ENCODE peak calls at places on chromosomes 12 and 14, in four cellular contexts. L is GM12878, T is HepG2, F is H1. R is an unnamed sample.

GRCh38 chr14:99304208-99304607 is 32.2 kb upstream of the BCL11B start:
- DNase-seq in F (no peak), L (no peak), T (no peak), R (no peak)

GRCh38 chr14:54312166-54312801 is 84.5 kb upstream of the CDKN3 start:
- DNase-seq in L (no peak), F (no peak), T (no peak), R (peak; percentile 49)

GRCh38 chr14:33539918-33540357 is 410.9 kb downstream of the EGLN3 start:
- DNase-seq in T (no peak), F (no peak), L (peak; percentile 20), R (no peak)

GRCh38 chr14:58027904-58028303 is 124.1 kb downstream of the ARMH4 start:
- DNase-seq in F (no peak), L (no peak), T (no peak), R (no peak)

GRCh38 chr14:101470266-101470665 is 91.0 kb upstream of the DIO3 start:
- DNase-seq in L (no peak), T (no peak), F (peak; percentile 32), R (no peak)

GRCh38 chr12:10719482-10719881 is 3.6 kb downstream of the YBX3 start:
- DNase-seq in L (no peak), F (no peak), T (no peak), R (no peak)

GRCh38 chr12:68119724-68120211 is 39.8 kb downstream of the IFNG start:
- DNase-seq in L (peak; percentile 73), T (no peak), F (no peak), R (no peak)

GRCh38 chr12:106945261-106945851 is 10.4 kb upstream of the TMEM263 start:
- DNase-seq in L (no peak), F (no peak), T (no peak), R (no peak)

DNA sequence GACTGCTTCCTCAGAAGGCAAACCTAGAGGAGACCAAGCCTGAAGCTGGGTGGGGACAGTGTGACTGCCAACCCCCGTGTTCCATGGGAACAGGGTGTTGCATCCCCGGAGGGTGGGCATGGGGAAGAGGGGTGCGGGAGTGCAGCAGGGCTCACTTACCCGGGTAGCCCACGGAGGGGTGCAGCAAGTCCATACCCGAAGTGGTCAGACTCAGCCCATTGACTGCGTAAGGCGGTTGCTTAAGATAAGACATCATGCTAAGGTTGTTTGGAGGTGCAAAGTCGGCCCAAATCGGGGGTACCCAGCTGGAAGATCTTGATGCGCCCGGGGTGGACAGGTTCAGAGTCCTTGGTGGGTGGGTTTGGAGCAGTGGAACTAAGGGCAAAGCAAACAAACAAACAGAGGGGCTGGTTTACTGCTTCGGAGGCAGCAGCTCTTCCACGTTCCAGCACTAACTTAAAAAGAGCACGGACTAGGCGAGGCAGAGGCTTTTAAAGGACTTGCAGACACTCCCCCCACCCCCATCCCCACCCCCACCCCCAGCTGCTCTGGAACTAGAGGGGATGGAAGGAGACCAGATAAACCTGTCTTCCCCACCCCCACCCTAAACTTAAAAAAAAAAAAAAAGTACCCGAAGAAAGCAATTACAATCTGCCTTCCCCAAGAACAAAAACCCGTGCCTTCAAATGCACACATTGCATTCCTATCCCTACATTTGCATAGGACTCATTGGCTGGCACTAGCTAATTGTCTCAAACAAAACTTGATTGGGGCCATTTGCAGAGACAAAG is 4.9 kb downstream of the OTX2 start:
- DNase-seq in F (peak; percentile 75), T (no peak), L (no peak), R (peak; percentile 89)
- TF ChIP-seq SUZ12 in F (no peak), T (no peak), L (no peak), R (no peak)

GRCh38 chr12:34357791-34358190 is 335.5 kb downstream of the ALG10 start:
- DNase-seq in T (no peak), F (no peak), L (no peak), R (no peak)
- H3K9me3 ChIP-seq in T (no peaks in the 10 kb centered on the region), F (peaks cover 100% of the 10 kb centered on the region), L (no peaks in the 10 kb centered on the region), R (no peaks in the 10 kb centered on the region)

GRCh38 chr14:64185184-64185583 is 109.0 kb downstream of the ESR2 start:
- DNase-seq in F (no peak), L (no peak), T (no peak), R (no peak)

GRCh38 chr14:64187331-64187730 is 106.8 kb downstream of the ESR2 start:
- DNase-seq in L (no peak), T (no peak), F (no peak), R (no peak)

GRCh38 chr14:64190974-64191502 is 103.1 kb downstream of the ESR2 start:
- DNase-seq in F (no peak), L (no peak), T (no peak), R (no peak)

GRCh38 chr14:64184103-64184729 is 110.0 kb downstream of the ESR2 start:
- DNase-seq in T (no peak), F (no peak), L (no peak), R (no peak)

DNA sequence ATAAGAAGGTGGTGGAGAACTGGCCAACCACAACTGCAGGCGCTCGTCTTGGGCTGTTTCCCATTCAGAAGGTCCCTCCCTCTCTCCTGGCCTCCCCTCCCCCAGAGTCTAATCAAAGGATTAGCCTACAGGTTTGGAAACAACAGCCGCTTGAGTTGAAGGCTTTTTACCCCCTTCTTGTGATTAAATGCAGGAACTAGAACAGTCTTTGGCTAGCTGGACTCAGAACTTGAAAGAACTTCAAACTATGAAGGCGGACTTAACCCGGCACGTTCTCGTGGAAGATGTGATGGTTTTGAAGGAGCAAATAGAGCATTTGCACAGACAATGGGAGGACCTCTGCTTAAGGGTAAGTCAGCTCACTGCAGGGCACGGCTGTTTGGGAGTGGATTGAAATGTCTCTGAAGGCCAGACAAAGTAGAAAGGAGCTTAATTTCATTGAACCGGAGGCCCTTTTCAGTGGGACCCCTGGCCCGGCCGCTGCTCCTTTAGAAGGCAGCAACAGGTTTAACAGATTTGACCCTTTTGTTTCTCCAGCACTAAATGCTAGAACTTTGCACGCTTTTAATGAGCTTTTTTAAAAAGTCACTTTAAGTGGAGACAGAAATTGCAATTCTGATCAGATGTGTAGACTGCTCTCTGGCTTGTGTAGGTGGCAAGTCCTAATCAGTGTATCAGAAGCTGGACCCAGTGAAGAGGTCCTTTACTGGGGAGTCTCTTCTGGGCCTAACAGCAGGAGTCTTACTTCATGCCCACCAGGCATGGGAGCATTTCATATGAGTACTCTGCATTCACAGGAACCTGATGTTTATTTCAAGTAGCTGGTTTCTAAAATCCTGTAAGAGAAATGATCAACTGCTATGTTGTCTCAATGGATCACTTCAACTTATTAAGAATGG is 107.7 kb downstream of the ESR2 start:
- DNase-seq in T (no peak), F (peak; percentile 60), L (no peak), R (peak; percentile 64)
- H3K4me3 ChIP-seq in T (no peak overlapping the region), F (peak overlapping the region; percentile 16), L (no peak overlapping the region), R (peak overlapping the region; percentile 50)

DNA sequence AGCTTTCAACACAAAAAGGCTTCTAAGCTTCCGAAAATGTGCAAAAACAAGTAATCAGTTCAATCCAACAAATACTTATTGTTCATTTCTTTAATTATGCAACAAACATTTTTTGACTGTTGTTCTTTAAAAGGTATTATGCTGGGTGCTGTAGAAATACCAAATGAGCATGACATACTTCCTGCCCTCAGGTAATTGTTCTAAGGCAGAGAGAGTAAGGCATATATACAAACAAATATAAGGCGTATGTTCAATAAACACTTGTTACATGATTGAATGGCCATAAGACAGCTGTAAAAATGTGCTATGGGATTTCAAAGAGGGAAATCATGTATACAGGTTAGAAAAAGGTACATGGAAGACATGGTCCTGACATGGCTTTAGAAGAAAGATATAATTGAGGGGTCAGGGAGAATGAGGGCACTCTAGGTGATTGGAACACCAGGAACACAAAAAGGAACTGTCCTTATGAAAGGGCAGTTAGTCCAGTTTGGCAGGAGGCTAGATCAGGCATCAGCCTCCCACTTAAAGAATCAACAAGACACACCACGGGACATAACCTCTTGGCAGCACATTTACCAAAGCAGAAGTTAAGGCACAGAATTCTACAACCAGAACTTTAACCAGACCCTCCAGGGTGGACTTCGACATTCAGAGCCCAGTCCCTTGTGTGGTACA is 135.8 kb upstream of the SCAF11 start:
- DNase-seq in T (no peak), L (no peak), F (no peak), R (no peak)
- TF ChIP-seq SUZ12 in T (no peak), L (no peak), F (no peak), R (no peak)

GRCh38 chr12:126483145-126484068 is 1418.2 kb downstream of the AACS start:
- DNase-seq in L (no peak), T (no peak), F (no peak), R (no peak)

GRCh38 chr12:126480396-126480795 is 1415.2 kb downstream of the AACS start:
- DNase-seq in F (no peak), T (no peak), L (no peak), R (peak; percentile 47)

GRCh38 chr12:126481688-126482087 is 1416.5 kb downstream of the AACS start:
- DNase-seq in L (no peak), F (no peak), T (no peak), R (no peak)

GRCh38 chr12:126487581-126487980 is 1422.3 kb downstream of the AACS start:
- DNase-seq in F (no peak), T (no peak), L (no peak), R (no peak)

DNA sequence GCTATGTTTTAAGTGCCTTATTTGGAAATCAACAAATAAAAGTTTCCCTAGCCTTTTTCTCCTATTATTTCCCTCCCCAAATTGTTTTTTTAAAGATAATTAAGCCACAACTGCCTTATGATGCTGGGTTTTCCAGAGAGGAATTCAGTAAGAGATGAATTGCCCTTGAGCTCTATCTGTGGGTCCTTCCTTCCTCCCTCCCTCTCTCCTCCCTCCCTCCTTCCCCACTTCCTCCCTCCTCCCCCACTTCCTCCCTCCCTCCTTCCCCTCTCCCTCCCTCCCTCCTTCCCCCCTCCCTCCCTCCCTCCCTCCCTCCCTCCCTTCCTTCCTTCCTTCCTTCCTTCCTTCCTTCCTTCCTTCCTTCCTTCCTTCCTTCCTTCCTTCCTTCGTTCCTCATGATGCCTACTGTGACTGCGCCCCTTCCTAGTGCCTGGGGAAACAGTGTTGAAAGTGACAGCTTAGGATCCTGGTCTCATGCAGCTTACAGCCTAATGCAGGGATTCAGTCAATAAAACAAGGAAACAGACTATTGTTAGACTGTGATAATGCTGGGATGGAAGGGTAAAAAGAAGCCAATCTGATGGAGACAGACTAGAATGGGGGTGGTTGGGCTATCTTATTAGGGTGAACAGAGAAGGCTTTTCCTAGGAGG is 1417.1 kb downstream of the AACS start:
- DNase-seq in L (no peak), F (no peak), T (no peak), R (no peak)
- H3K9me3 ChIP-seq in L (no peaks in the 10 kb centered on the region), F (no peaks in the 10 kb centered on the region), T (peaks cover 86% of the 10 kb centered on the region), R (no peaks in the 10 kb centered on the region)